ENCODE peak calls at places on chromosomes 2 and 18, in nine cellular contexts. V is upper lobe of right lung; G is tibial nerve; I is Peyer's patch; H is progenitor cell of endocrine pancreas; C is adrenal gland; L is type B pancreatic cell; Q is CD8-positive, alpha-beta T cell; R is WTC11. F is an unnamed sample.

GRCh38 chr2:42910657-42911405 is 118.4 kb upstream of the HAAO start:
- DNase-seq in V (no peak), G (no peak), I (no peak), H (no peak), C (no peak), L (no peak), Q (no peak), R (no peak), F (no peak)

GRCh38 chr2:46650556-46651001 is 171.2 kb downstream of the TMEM247 start:
- DNase-seq in V (no peak), G (peak; percentile 56), I (peak; percentile 73), H (peak; percentile 50), C (peak; percentile 55), L (no peak), Q (peak; percentile 41), R (peak; percentile 75), F (peak; percentile 88)

GRCh38 chr18:31679133-31679731 is 5.1 kb downstream of the B4GALT6 start:
- DNase-seq in V (no peak), G (no peak), I (no peak), H (no peak), C (no peak), L (no peak), Q (no peak), R (no peak), F (no peak)

GRCh38 chr18:58596265-58596681 is 32.6 kb downstream of the ALPK2 start:
- DNase-seq in V (no peak), G (no peak), I (no peak), H (no peak), C (no peak), L (no peak), Q (no peak), R (no peak), F (no peak)

GRCh38 chr2:135299656-135300244 is 231.3 kb downstream of the ZRANB3 start:
- DNase-seq in V (no peak), G (no peak), I (no peak), H (no peak), C (no peak), L (no peak), Q (no peak), R (no peak), F (no peak)

GRCh38 chr2:203061346-203061745 is 46.7 kb downstream of the NBEAL1 start:
- DNase-seq in V (no peak), G (no peak), I (no peak), H (no peak), C (no peak), L (no peak), Q (no peak), R (no peak), F (no peak)

GRCh38 chr18:25147878-25148488 is 204.0 kb downstream of the ZNF521 start:
- DNase-seq in V (no peak), G (no peak), I (no peak), H (no peak), C (no peak), L (no peak), Q (no peak), R (no peak), F (no peak)

GRCh38 chr2:156340818-156341481 is 8.4 kb upstream of the NR4A2 start:
- DNase-seq in V (no peak), G (no peak), I (peak; percentile 57), H (no peak), C (no peak), L (no peak), Q (no peak), R (no peak), F (no peak)

GRCh38 chr18:45386256-45386655 is 229.0 kb upstream of the SLC14A2 start:
- DNase-seq in V (no peak), G (no peak), I (no peak), H (peak; percentile 34), C (no peak), L (no peak), Q (no peak), R (peak; percentile 71), F (no peak)

GRCh38 chr18:45383228-45383627 is 232.0 kb upstream of the SLC14A2 start:
- DNase-seq in V (no peak), G (no peak), I (no peak), H (no peak), C (no peak), L (no peak), Q (no peak), R (no peak), F (no peak)

GRCh38 chr18:45378933-45379332 is 236.3 kb upstream of the SLC14A2 start:
- DNase-seq in V (no peak), G (no peak), I (no peak), H (no peak), C (no peak), L (no peak), Q (no peak), R (no peak), F (no peak)

GRCh38 chr18:45379903-45380302 is 235.4 kb upstream of the SLC14A2 start:
- DNase-seq in V (no peak), G (no peak), I (no peak), H (no peak), C (no peak), L (no peak), Q (no peak), R (no peak), F (no peak)

DNA sequence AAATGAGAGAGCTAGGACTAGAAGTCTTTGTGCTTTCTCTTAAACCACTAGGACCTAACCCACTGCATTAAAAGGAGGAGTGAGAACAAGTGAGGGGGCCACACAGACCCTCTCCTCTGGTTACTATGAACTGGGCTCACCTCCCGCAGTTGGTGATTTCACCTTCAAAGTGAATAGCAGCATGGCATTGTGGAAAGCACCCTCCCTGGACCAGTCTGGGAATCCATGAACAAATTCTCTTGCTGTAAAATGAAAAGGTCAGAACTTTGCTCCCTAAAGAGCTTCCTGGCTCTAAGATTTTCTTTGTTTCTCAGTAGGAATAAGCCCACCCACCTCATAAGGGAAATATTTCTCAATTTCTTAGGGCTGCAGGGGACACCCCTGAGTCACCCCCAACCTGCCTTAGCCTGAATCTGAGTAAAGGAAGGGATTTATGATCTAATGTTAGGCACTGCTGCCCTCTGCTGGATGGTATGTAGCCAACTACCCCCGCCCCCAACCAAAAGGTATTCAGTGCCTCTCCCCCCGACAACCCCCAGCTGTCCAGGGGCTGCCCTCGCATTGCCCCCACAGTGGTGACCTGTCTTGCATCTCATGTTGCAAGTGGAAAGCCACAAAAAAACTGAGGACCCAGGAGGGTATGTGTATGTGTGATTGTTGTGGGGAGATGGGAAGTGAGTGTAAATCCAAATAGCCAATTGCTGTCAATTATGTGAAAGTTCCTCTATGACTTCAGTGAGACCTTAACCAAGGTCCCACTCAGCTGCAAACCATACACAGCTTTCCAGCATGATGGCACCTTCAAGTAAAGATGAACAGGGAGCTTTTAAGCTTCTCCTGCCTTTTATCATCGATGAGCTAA is 230.9 kb upstream of the SLC14A2 start:
- DNase-seq in V (no peak), G (peak; percentile 24), I (peak; percentile 42), H (peak; percentile 51), C (peak; percentile 39), L (no peak), Q (no peak), R (peak; percentile 77), F (no peak)
- TF ChIP-seq CTCF in V (peak; percentile 68), G (peak; percentile 73), I (peak; percentile 37), H (peak; percentile 86), C (peak; percentile 33), L (peak; percentile 91), Q (peak; percentile 34), R (peak; percentile 79), F (peak; percentile 81)

GRCh38 chr2:165693838-165694237 is 100.2 kb downstream of the GALNT3 start:
- DNase-seq in V (no peak), G (no peak), I (no peak), H (no peak), C (no peak), L (no peak), Q (no peak), R (no peak), F (no peak)

GRCh38 chr2:165687376-165687775 is 106.7 kb downstream of the GALNT3 start:
- DNase-seq in V (no peak), G (no peak), I (no peak), H (no peak), C (no peak), L (no peak), Q (no peak), R (no peak), F (no peak)

GRCh38 chr2:165691615-165692014 is 102.4 kb downstream of the GALNT3 start:
- DNase-seq in V (no peak), G (no peak), I (no peak), H (no peak), C (no peak), L (no peak), Q (no peak), R (peak; percentile 57), F (no peak)
- TF ChIP-seq CTCF in V (no peak), G (no peak), I (no peak), H (no peak), C (no peak), L (no peak), Q (no peak), R (no peak), F (peak; percentile 17)

GRCh38 chr2:161426416-161426787 is 10.3 kb downstream of the TBR1 start:
- DNase-seq in V (no peak), G (no peak), I (no peak), H (no peak), C (no peak), L (no peak), Q (no peak), R (no peak), F (no peak)

GRCh38 chr2:161427413-161428239 is 11.5 kb downstream of the TBR1 start:
- DNase-seq in V (no peak), G (no peak), I (no peak), H (no peak), C (no peak), L (no peak), Q (no peak), R (peak; percentile 52), F (no peak)

GRCh38 chr2:161425966-161426365 is 9.9 kb downstream of the TBR1 start:
- DNase-seq in V (no peak), G (no peak), I (no peak), H (no peak), C (no peak), L (no peak), Q (no peak), R (no peak), F (no peak)

GRCh38 chr2:161428240-161428587 is 12.1 kb downstream of the TBR1 start:
- DNase-seq in V (no peak), G (no peak), I (no peak), H (no peak), C (no peak), L (no peak), Q (no peak), R (no peak), F (no peak)

DNA sequence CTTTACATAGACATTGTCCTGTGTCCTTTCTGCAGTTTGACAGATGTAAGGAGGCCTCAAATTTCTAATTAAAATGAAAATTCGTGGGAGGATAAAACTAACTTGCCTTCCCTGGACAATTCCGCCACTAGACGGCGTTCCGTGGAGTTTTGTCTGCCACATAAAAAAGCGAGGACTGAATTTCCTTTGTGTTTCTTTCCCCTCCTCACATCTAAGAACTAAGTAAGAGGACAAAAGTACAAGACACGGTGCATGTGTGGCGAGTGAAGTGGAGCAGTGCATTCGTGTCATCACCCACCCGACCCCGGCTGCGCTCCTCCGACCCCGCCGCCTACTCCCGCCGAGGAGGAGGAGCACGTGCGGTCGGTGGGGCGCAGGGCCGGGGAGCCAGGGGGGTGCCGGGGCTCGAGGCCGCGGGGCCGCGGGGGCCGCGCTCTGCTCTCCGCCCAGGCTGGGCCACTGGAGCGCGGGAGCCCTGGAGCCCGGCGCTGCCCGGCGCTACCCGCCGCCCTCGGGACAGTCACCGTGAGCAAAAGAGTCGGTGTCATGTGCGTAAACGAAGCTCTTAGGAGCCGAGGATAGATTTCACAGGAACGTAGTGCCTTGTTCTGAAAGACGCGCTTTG is 10.8 kb downstream of the TBR1 start:
- DNase-seq in V (no peak), G (no peak), I (no peak), H (no peak), C (no peak), L (no peak), Q (no peak), R (peak; percentile 28), F (no peak)
- TF ChIP-seq CTCF in V (peak; percentile 23), G (no peak), I (no peak), H (peak; percentile 58), C (no peak), L (peak; percentile 73), Q (no peak), R (no peak), F (peak; percentile 64)

GRCh38 chr2:101771226-101771906 is 73.9 kb downstream of the MAP4K4 start:
- DNase-seq in V (no peak), G (no peak), I (no peak), H (no peak), C (no peak), L (no peak), Q (no peak), R (no peak), F (no peak)

GRCh38 chr2:101768480-101769077 is 71.1 kb downstream of the MAP4K4 start:
- DNase-seq in V (no peak), G (no peak), I (no peak), H (no peak), C (no peak), L (no peak), Q (no peak), R (no peak), F (no peak)

GRCh38 chr2:101771911-101772321 is 74.4 kb downstream of the MAP4K4 start:
- DNase-seq in V (no peak), G (no peak), I (no peak), H (no peak), C (no peak), L (no peak), Q (no peak), R (no peak), F (no peak)

GRCh38 chr2:101773137-101773536 is 75.6 kb downstream of the MAP4K4 start:
- DNase-seq in V (no peak), G (no peak), I (no peak), H (no peak), C (no peak), L (no peak), Q (no peak), R (no peak), F (no peak)

GRCh38 chr2:101770672-101771071 is 73.2 kb downstream of the MAP4K4 start:
- DNase-seq in V (no peak), G (no peak), I (no peak), H (no peak), C (no peak), L (no peak), Q (no peak), R (no peak), F (no peak)
- TF ChIP-seq CTCF in V (peak; percentile 20), G (no peak), I (no peak), H (peak; percentile 41), C (no peak), L (peak; percentile 61), Q (no peak), R (no peak), F (peak; percentile 43)

F was measured in osteocyte.